ENCODE peak calls at places on chromosomes 4 and X, in eight cellular contexts. F, B, S, D, O, U, I and V are unnamed samples.

GRCh38 chr4:152540293-152540674 is 4.4 kb upstream of the FBXW7 start:
- DNase-seq in F (no peak), B (peak; percentile 24), S (no peak), D (no peak), O (no peak), U (no peak), I (no peak), V (no peak)

GRCh38 chrX:70042399-70043371 is 7.1 kb downstream of the AWAT2 start:
- DNase-seq in F (no peak), B (no peak), S (no peak), D (no peak), O (no peak), U (no peak), I (peak; percentile 27), V (no peak)

GRCh38 chr4:151004222-151004621 is 10.9 kb downstream of the LRBA start:
- DNase-seq in F (no peak), B (peak; percentile 46), S (no peak), D (no peak), O (no peak), U (no peak), I (no peak), V (no peak)

GRCh38 chr4:117010695-117011094 is 74.7 kb downstream of the TRAM1L1 start:
- DNase-seq in F (no peak), B (peak; percentile 1), S (no peak), D (no peak), O (no peak), U (no peak), I (no peak), V (no peak)

GRCh38 chr4:33780952-33781655 is 2463.2 kb downstream of the ARAP2 start:
- DNase-seq in F (no peak), B (peak; percentile 11), S (no peak), D (no peak), O (no peak), U (no peak), I (no peak), V (no peak)

GRCh38 chr4:41935652-41936021 is 408 bp downstream of the TMEM33 start:
- DNase-seq in F (no peak), B (peak; percentile 59), S (peak; percentile 28), D (peak; percentile 13), O (no peak), U (no peak), I (no peak), V (peak; percentile 68)

GRCh38 chr4:13088726-13089658 is 395.1 kb downstream of the RAB28 start:
- DNase-seq in F (no peak), B (no peak), S (no peak), D (no peak), O (no peak), U (no peak), I (peak; percentile 27), V (no peak)

GRCh38 chr4:84985952-84986351 is 19.5 kb upstream of the WDFY3 start:
- DNase-seq in F (no peak), B (peak; percentile 74), S (no peak), D (no peak), O (no peak), U (no peak), I (no peak), V (no peak)

GRCh38 chr4:64508089-64508488 is 98.8 kb upstream of the TECRL start:
- DNase-seq in F (no peak), B (no peak), S (no peak), D (no peak), O (no peak), U (no peak), I (no peak), V (no peak)

GRCh38 chr4:36492590-36492989 is 211.2 kb downstream of the DTHD1 start:
- DNase-seq in F (no peak), B (no peak), S (no peak), D (no peak), O (no peak), U (no peak), I (no peak), V (no peak)

GRCh38 chr4:137905930-137906329 is 336.2 kb downstream of the SLC7A11 start:
- DNase-seq in F (no peak), B (no peak), S (no peak), D (no peak), O (no peak), U (no peak), I (no peak), V (peak; percentile 22)

GRCh38 chr4:105352826-105353225 is 121.0 kb downstream of the PPA2 start:
- DNase-seq in F (no peak), B (peak; percentile 38), S (no peak), D (no peak), O (no peak), U (no peak), I (no peak), V (no peak)

GRCh38 chr4:105399535-105400161 is 74.2 kb downstream of the PPA2 start:
- DNase-seq in F (no peak), B (peak; percentile 82), S (no peak), D (no peak), O (no peak), U (no peak), I (no peak), V (no peak)

GRCh38 chr4:99679204-99679603 is 21.6 kb upstream of the C4orf54 start:
- DNase-seq in F (peak; percentile 86), B (no peak), S (no peak), D (no peak), O (no peak), U (no peak), I (no peak), V (no peak)

GRCh38 chrX:101347859-101348451 is 587 bp downstream of the TIMM8A start:
- DNase-seq in F (no peak), B (peak; percentile 45), S (no peak), D (no peak), O (no peak), U (no peak), I (peak; percentile 4), V (no peak)

GRCh38 chr4:89898304-89898716 is 3.7 kb downstream of the MMRN1 start:
- DNase-seq in F (no peak), B (no peak), S (peak; percentile 27), D (no peak), O (no peak), U (no peak), I (no peak), V (peak; percentile 2)

GRCh38 chrX:8913665-8914409 is 112.7 kb upstream of the FAM9A start:
- DNase-seq in F (no peak), B (peak; percentile 47), S (no peak), D (no peak), O (no peak), U (peak; percentile 34), I (no peak), V (peak; percentile 27)

GRCh38 chr4:56870927-56871326 is 36.8 kb upstream of the REST start:
- DNase-seq in F (no peak), B (no peak), S (no peak), D (no peak), O (no peak), U (no peak), I (no peak), V (no peak)

GRCh38 chr4:10157478-10158354 is 41.1 kb upstream of the WDR1 start:
- DNase-seq in F (no peak), B (peak; percentile 65), S (peak; percentile 55), D (peak; percentile 53), O (peak; percentile 14), U (peak; percentile 38), I (peak; percentile 64), V (peak; percentile 94)

GRCh38 chrX:134990475-134991473 is at the start of gene SMIM10:
- DNase-seq in F (peak; percentile 69), B (peak; percentile 83), S (peak; percentile 24), D (peak; percentile 17), O (no peak), U (peak; percentile 75), I (peak; percentile 8), V (peak; percentile 83)

GRCh38 chr4:48141048-48141447 is 7.0 kb upstream of the TXK start:
- DNase-seq in F (no peak), B (peak; percentile 50), S (peak; percentile 69), D (peak; percentile 63), O (no peak), U (no peak), I (no peak), V (no peak)

GRCh38 chrX:131040781-131041180 is 17.4 kb upstream of the ARHGAP36 start:
- DNase-seq in F (no peak), B (no peak), S (no peak), D (no peak), O (no peak), U (no peak), I (no peak), V (no peak)
- H3K36me3 ChIP-seq in F (no peaks in the 10 kb centered on the region), B (no peaks in the 10 kb centered on the region), S (no peaks in the 10 kb centered on the region), D (no peaks in the 10 kb centered on the region), O (no peaks in the 10 kb centered on the region), U (no peaks in the 10 kb centered on the region), I (no peaks in the 10 kb centered on the region), V (no peaks in the 10 kb centered on the region)

DNA sequence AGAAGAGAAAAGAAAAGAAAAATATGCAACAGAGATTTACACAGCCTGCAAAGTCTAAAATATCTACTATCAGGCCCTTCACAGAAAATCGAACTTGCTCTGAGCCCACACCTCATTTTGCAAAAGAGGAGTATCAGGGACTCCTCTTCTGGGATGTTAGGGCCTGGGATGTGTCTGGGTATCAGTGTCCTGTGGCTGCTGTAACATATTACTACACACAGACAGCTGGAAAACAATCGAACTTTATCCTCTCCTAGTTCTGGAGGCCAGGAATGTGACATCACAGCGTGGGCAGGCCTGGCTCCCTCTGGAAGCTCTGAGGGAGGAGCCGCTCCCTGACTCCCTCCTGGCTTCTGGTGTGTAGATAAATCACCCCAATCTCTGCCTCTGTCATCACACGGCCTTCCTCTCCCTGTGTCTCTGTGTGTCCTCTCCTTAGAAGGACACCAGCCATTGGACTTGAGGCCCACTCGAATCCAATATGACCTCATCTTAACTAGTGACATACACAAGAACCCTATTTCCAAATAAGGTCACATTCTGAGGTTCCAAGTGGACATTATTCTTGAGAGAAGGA is 52.9 kb downstream of the PPP2R2C start:
- DNase-seq in F (no peak), B (no peak), S (no peak), D (no peak), O (no peak), U (no peak), I (no peak), V (peak; percentile 83)
- H3K9me3 ChIP-seq in F (no peaks in the 10 kb centered on the region), B (no peaks in the 10 kb centered on the region), S (no peaks in the 10 kb centered on the region), D (no peaks in the 10 kb centered on the region), O (no peaks in the 10 kb centered on the region), U (no peaks in the 10 kb centered on the region), I (no peaks in the 10 kb centered on the region), V (no peaks in the 10 kb centered on the region)

GRCh38 chr4:123744664-123745290 is 348.2 kb downstream of the SPRY1 start:
- DNase-seq in F (no peak), B (no peak), S (no peak), D (peak; percentile 61), O (no peak), U (no peak), I (no peak), V (no peak)
- H3K36me3 ChIP-seq in F (no peaks in the 10 kb centered on the region), B (no peaks in the 10 kb centered on the region), S (no peaks in the 10 kb centered on the region), D (no peaks in the 10 kb centered on the region), O (no peaks in the 10 kb centered on the region), U (no peaks in the 10 kb centered on the region), I (no peaks in the 10 kb centered on the region), V (no peaks in the 10 kb centered on the region)

DNA sequence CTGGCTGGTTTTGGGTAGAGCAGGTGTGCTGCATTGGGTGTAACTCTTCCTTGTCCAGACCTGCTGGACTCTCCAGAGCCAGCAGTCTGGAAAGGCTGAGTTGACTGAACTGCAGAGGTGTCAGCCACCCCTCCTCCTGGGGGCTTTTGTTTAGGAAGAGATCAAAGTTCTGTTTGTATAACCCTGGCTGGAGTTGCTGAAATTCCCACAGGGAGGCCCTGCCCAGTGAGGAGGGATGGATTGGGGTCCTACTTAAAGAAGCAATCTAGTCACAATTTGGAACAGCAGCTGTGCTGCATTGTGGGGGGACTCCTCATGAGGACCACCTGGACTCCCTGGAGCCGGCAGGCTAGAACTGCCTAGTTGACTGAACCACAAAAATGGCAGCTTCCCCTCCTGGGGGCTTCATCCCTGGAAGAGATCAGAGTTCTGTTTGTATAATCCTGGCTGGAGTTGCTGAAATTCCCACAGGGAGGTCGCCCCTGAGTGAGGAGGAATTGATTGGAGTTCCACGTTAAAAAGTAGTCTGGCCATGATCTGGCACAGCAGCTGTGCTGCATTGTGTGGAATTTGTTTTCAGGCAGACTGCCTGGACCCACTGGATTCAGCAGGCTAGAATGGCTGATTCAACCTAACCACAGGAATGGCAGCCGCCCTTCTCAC is 264.9 kb upstream of the ZC4H2 start:
- DNase-seq in F (no peak), B (no peak), S (no peak), D (no peak), O (no peak), U (no peak), I (no peak), V (no peak)
- H3K9me3 ChIP-seq in F (no peaks in the 10 kb centered on the region), B (peaks cover 10% of the 10 kb centered on the region), S (no peaks in the 10 kb centered on the region), D (no peaks in the 10 kb centered on the region), O (peaks cover 9% of the 10 kb centered on the region), U (no peaks in the 10 kb centered on the region), I (no peaks in the 10 kb centered on the region), V (no peaks in the 10 kb centered on the region)